ENCODE peak calls at places on chromosomes 2 and 18, in seven cellular contexts. C is HEK293T, O is T-helper 2 cell, I is M059J, D is nephron progenitor cell, U is NCI-H1694, P is nucleus accumbens. E is an unnamed sample.

GRCh38 chr2:238097988-238098853 is 1.9 kb upstream of the ESPNL start:
- DNase-seq in C (peak), O (no peak), I (peak), D (peak), U (no peak), P (no peak), E (no peak)

GRCh38 chr18:74468547-74469014 is 11.5 kb upstream of the DIPK1C start:
- DNase-seq in C (no peak), O (no peak), I (peak), D (no peak), U (no peak), P (no peak), E (no peak)

GRCh38 chr2:73141896-73142295 is 29.1 kb upstream of the RAB11FIP5 start:
- DNase-seq in C (no peak), O (no peak), I (no peak), D (no peak), U (no peak), P (no peak), E (no peak)

GRCh38 chr2:48415765-48416515 is 114.0 kb upstream of the STON1 start:
- DNase-seq in C (no peak), O (no peak), I (peak), D (no peak), U (no peak), P (no peak), E (no peak)

GRCh38 chr18:62138836-62139235 is 48.0 kb downstream of the PIGN start:
- DNase-seq in C (no peak), O (no peak), I (no peak), D (no peak), U (no peak), P (no peak), E (no peak)

GRCh38 chr2:210792000-210792399 is 235.6 kb downstream of the CPS1 start:
- DNase-seq in C (no peak), O (no peak), I (no peak), D (no peak), U (peak), P (no peak), E (no peak)

GRCh38 chr18:22790545-22791415 is 142.3 kb upstream of the RBBP8 start:
- DNase-seq in C (no peak), O (no peak), I (no peak), D (no peak), U (no peak), P (no peak), E (no peak)

GRCh38 chr18:6627621-6628020 is 101.9 kb upstream of the ARHGAP28 start:
- DNase-seq in C (no peak), O (no peak), I (peak), D (no peak), U (no peak), P (no peak), E (no peak)

GRCh38 chr2:127431408-127432023 is 13.3 kb downstream of the PROC start:
- DNase-seq in C (no peak), O (no peak), I (no peak), D (no peak), U (no peak), P (no peak), E (no peak)

GRCh38 chr18:76475450-76476203 is 19.4 kb downstream of the ZNF516 start:
- DNase-seq in C (no peak), O (no peak), I (peak), D (no peak), U (no peak), P (no peak), E (no peak)

GRCh38 chr2:121475811-121476571 is 54.7 kb upstream of the RNU4ATAC start:
- DNase-seq in C (no peak), O (no peak), I (peak), D (no peak), U (no peak), P (no peak), E (no peak)

GRCh38 chr2:122660786-122661634 is 905.6 kb downstream of the TSN start:
- DNase-seq in C (no peak), O (no peak), I (no peak), D (peak), U (no peak), P (no peak), E (no peak)

GRCh38 chr2:183408562-183408961 is 284.3 kb downstream of the NUP35 start:
- DNase-seq in C (no peak), O (no peak), I (no peak), D (no peak), U (no peak), P (no peak), E (no peak)

GRCh38 chr2:65064728-65065552 is 8.7 kb downstream of the CEP68 start:
- DNase-seq in C (peak), O (peak), I (peak), D (peak), U (peak), P (peak), E (peak)